ENCODE peak calls at places on chromosomes 6 and 20, in five cellular contexts. P is GM12865, F is AG04449, G is dorsolateral prefrontal cortex, T is body of pancreas. X is an unnamed sample.

GRCh38 chr6:106666290-106667021 is 37.1 kb downstream of the QRSL1 start:
- DNase-seq in G (no peak), F (no peak), P (peak; percentile 73), T (no peak), X (no peak)

GRCh38 chr6:110596354-110596753 is 119.9 kb upstream of the SLC22A16 start:
- DNase-seq in G (no peak), T (no peak), F (no peak), P (no peak), X (no peak)

GRCh38 chr6:2848851-2849250 is 7.2 kb upstream of the SERPINB1 start:
- DNase-seq in T (no peak), F (no peak), P (peak; percentile 76), G (no peak), X (no peak)

GRCh38 chr20:43901296-43901695 is 13.4 kb upstream of the TOX2 start:
- DNase-seq in G (no peak), F (no peak), P (no peak), T (no peak), X (no peak)

GRCh38 chr6:167548451-167548850 is 223.6 kb downstream of the TTLL2 start:
- DNase-seq in F (no peak), G (no peak), T (no peak), P (no peak), X (no peak)

GRCh38 chr6:52360601-52361346 is 1.2 kb upstream of the PAQR8 start:
- DNase-seq in T (no peak), F (no peak), G (no peak), P (no peak), X (no peak)

GRCh38 chr6:109039795-109040194 is 54.9 kb downstream of the SESN1 start:
- DNase-seq in G (no peak), T (no peak), P (no peak), F (no peak), X (no peak)

GRCh38 chr20:17226410-17227198 is at the start of gene PCSK2:
- DNase-seq in G (peak; percentile 81), T (peak; percentile 70), P (no peak), F (no peak), X (peak; percentile 13)

GRCh38 chr6:37105782-37106137 is 64.2 kb upstream of the PIM1 start:
- DNase-seq in G (no peak), P (no peak), F (no peak), T (no peak), X (no peak)

GRCh38 chr20:39399463-39399862 is 437.3 kb downstream of the DHX35 start:
- DNase-seq in G (no peak), F (no peak), T (no peak), P (no peak), X (no peak)
- TF ChIP-seq CTCF in G (no peak), F (no peak), T (no peak), P (no peak), X (no peak)

GRCh38 chr6:27890351-27891299 is 21.6 kb downstream of the OR2B2 start:
- DNase-seq in P (peak; percentile 99), F (peak; percentile 82), T (peak; percentile 35), G (no peak), X (no peak)
- TF ChIP-seq CTCF in P (no peak), F (no peak), T (no peak), G (no peak), X (no peak)

DNA sequence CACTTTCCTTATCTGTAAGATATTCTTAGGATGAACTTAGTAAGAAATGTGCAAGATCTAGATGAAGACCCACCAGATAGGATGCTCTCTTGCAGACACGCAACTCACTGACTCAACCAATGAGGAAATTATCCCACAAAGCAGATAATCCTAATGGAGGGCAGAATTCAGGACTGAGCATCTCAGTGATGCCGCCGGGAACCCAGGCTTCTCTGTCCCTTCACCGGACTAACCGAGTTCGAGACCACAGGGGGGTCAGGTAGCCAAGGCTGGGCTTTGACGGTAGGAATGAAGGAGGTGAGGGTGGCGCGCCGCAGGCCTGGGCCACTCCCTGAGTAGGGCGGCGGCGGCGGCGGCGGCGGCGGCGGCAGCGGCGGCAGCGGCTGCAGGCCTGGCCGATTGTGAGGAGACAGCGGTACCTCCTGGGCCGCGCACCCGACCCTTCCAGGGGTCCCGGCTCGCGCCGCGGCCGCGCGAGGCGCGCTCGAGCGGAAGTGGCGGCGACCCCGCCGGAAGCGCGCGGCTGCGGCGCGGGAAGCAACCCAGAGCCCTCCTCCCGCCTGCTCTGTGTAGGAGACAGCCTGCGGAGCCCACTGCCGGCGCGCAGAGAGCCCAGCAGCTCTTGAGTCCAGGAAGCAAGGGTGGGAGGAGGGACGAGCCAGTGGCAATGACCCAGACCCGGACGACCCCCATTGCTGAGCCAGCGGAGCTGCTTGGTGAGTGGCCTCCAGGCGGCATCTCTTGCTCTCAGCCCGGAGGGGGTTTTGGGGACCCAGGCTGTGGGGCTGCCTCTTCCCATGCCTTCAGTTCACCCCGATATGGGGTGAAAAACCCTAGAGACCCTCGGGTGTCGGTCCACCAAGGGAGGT is at the start of gene KHDC1:
- DNase-seq in G (peak; percentile 77), T (peak; percentile 59), F (peak; percentile 9), P (peak; percentile 83), X (peak; percentile 72)
- TF ChIP-seq CTCF in G (no peak), T (no peak), F (no peak), P (no peak), X (no peak)

GRCh38 chr20:3621111-3621510 is 42.1 kb downstream of the GFRA4 start:
- DNase-seq in G (no peak), F (no peak), T (no peak), P (no peak), X (no peak)
- TF ChIP-seq CTCF in G (no peak), F (no peak), T (no peak), P (no peak), X (no peak)

GRCh38 chr6:107674995-107675738 is 148.9 kb downstream of the SCML4 start:
- DNase-seq in T (peak; percentile 83), F (no peak), G (peak; percentile 87), P (peak; percentile 90), X (peak; percentile 57)
- TF ChIP-seq CTCF in T (peak; percentile 98), F (peak; percentile 95), G (peak; percentile 90), P (peak; percentile 82), X (peak; percentile 95)

GRCh38 chr6:36078159-36078558 is 50.6 kb downstream of the MAPK14 start:
- DNase-seq in P (no peak), T (no peak), G (no peak), F (no peak), X (no peak)

GRCh38 chr6:36079596-36079995 is 50.7 kb upstream of the MAPK13 start:
- DNase-seq in G (no peak), T (no peak), F (no peak), P (no peak), X (no peak)

GRCh38 chr6:36073587-36073986 is 46.0 kb downstream of the MAPK14 start:
- DNase-seq in P (no peak), F (no peak), G (no peak), T (no peak), X (no peak)

GRCh38 chr6:36076178-36077088 is 48.8 kb downstream of the MAPK14 start:
- DNase-seq in G (no peak), F (no peak), P (no peak), T (no peak), X (no peak)

GRCh38 chr6:36075656-36076055 is 48.0 kb downstream of the MAPK14 start:
- DNase-seq in F (no peak), T (peak; percentile 35), P (peak; percentile 6), G (no peak), X (no peak)
- TF ChIP-seq CTCF in F (no peak), T (peak; percentile 10), P (peak; percentile 19), G (no peak), X (peak; percentile 16)

GRCh38 chr6:156884306-156884705 is 107.1 kb downstream of the ARID1B start:
- DNase-seq in F (no peak), G (no peak), P (no peak), T (no peak), X (peak; percentile 22)
- TF ChIP-seq CTCF in F (no peak), G (no peak), P (no peak), T (no peak), X (no peak)

GRCh38 chr6:116078522-116078921 is 17.8 kb upstream of the FRK start:
- DNase-seq in G (no peak), F (no peak), P (no peak), T (no peak), X (no peak)
- TF ChIP-seq CTCF in G (no peak), F (no peak), P (no peak), T (no peak), X (no peak)

GRCh38 chr6:122028933-122029332 is 370.5 kb upstream of the HSF2 start:
- DNase-seq in T (no peak), G (no peak), F (no peak), P (no peak), X (no peak)

GRCh38 chr6:122035193-122035592 is 364.3 kb upstream of the HSF2 start:
- DNase-seq in G (no peak), F (no peak), P (no peak), T (no peak), X (no peak)

DNA sequence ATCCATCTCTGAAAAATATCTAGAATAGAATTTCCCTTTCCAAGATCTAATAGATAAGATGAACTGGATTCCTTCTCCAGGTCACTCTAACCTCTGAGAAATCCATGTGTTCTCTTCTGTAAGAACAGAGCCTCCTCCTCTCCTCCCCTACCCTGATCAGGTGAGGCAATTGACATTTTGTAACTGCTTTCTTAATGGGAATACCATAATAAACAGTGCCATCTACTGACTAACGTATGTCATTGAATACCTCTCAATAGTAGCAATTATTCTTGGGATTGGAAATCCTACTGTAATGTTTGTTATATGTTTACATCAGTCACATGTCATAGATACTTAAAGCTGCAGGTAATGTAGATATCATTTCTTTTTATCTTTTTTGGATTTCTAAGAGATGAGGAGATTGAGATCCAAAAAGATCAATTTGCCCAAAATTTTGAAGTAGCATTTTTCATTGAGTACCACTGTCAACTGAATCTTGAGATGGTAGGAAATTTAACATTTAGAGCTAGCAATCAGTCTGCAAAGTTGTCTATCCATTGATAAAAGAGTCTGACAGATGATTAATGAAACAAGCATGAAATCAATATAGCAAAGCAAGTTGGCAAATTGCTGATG is 365.8 kb upstream of the HSF2 start:
- DNase-seq in G (no peak), T (no peak), F (no peak), P (peak; percentile 32), X (no peak)
- TF ChIP-seq CTCF in G (peak; percentile 63), T (peak; percentile 76), F (peak; percentile 43), P (peak; percentile 43), X (peak; percentile 67)

X was measured in D721Med.